ENCODE peak calls at places on chromosomes 13 and 19, in ten cellular contexts. M, V, T, W, X, S, E, J, Q and L are unnamed samples.

GRCh38 chr13:29763426-29764180 is 86.8 kb downstream of the UBL3 start:
- DNase-seq in M (no peak), V (no peak), T (no peak), W (no peak), X (no peak), S (no peak), E (no peak), J (no peak), Q (no peak), L (peak)

GRCh38 chr13:45518525-45519235 is 53.9 kb downstream of the COG3 start:
- DNase-seq in M (no peak), V (no peak), T (no peak), W (no peak), X (no peak), S (no peak), E (no peak), J (peak), Q (no peak), L (peak)

GRCh38 chr13:50392977-50393376 is 377.7 kb downstream of the KCNRG start:
- DNase-seq in M (no peak), V (no peak), T (no peak), W (no peak), X (no peak), S (no peak), E (no peak), J (peak), Q (no peak), L (no peak)

GRCh38 chr13:21106089-21106488 is 44.7 kb upstream of the LATS2 start:
- DNase-seq in M (no peak), V (no peak), T (no peak), W (no peak), X (no peak), S (no peak), E (no peak), J (peak), Q (no peak), L (peak)

GRCh38 chr13:111973186-111974064 is 93.5 kb upstream of the SOX1 start:
- DNase-seq in M (no peak), V (no peak), T (no peak), W (no peak), X (peak), S (no peak), E (no peak), J (no peak), Q (no peak), L (no peak)

GRCh38 chr13:110044521-110045200 is 258.3 kb upstream of the IRS2 start:
- DNase-seq in M (no peak), V (no peak), T (no peak), W (no peak), X (no peak), S (no peak), E (no peak), J (peak), Q (no peak), L (peak)

GRCh38 chr13:106612688-106613087 is 44.8 kb upstream of the ARGLU1 start:
- DNase-seq in M (no peak), V (no peak), T (peak), W (no peak), X (no peak), S (no peak), E (no peak), J (peak), Q (no peak), L (peak)

GRCh38 chr19:48868196-48868886 is at the start of gene PLEKHA4:
- DNase-seq in M (no peak), V (no peak), T (peak), W (peak), X (no peak), S (peak), E (no peak), J (peak), Q (peak), L (peak)

GRCh38 chr19:51025809-51026553 is 435 bp downstream of the KLK11 start:
- DNase-seq in M (no peak), V (no peak), T (no peak), W (no peak), X (no peak), S (no peak), E (no peak), J (no peak), Q (no peak), L (no peak)

GRCh38 chr19:4534836-4535658 is at the start of gene PLIN5:
- DNase-seq in M (peak), V (peak), T (peak), W (peak), X (peak), S (peak), E (peak), J (no peak), Q (peak), L (peak)

GRCh38 chr13:30487075-30487470 is 21.3 kb upstream of the HMGB1 start:
- DNase-seq in M (no peak), V (no peak), T (no peak), W (no peak), X (no peak), S (no peak), E (no peak), J (no peak), Q (no peak), L (no peak)

GRCh38 chr13:110301606-110302131 is 5.3 kb downstream of the COL4A1 start:
- DNase-seq in M (no peak), V (no peak), T (no peak), W (no peak), X (no peak), S (no peak), E (no peak), J (peak), Q (no peak), L (peak)

GRCh38 chr13:107866007-107866665 is 349.2 kb downstream of the LIG4 start:
- DNase-seq in M (no peak), V (peak), T (no peak), W (peak), X (no peak), S (peak), E (no peak), J (peak), Q (peak), L (peak)

GRCh38 chr13:46593403-46593802 is 40.4 kb downstream of the LRCH1 start:
- DNase-seq in M (no peak), V (no peak), T (no peak), W (no peak), X (no peak), S (no peak), E (no peak), J (no peak), Q (no peak), L (no peak)

GRCh38 chr19:46678110-46678732 is 17.2 kb upstream of the DACT3 start:
- DNase-seq in M (no peak), V (no peak), T (no peak), W (peak), X (no peak), S (peak), E (peak), J (no peak), Q (no peak), L (peak)

GRCh38 chr13:88000239-88000638 is 329.1 kb downstream of the SLITRK5 start:
- DNase-seq in M (no peak), V (no peak), T (no peak), W (no peak), X (no peak), S (no peak), E (no peak), J (peak), Q (no peak), L (no peak)

GRCh38 chr19:45364696-45365095 is 5.7 kb downstream of the ERCC2 start:
- DNase-seq in M (no peak), V (no peak), T (no peak), W (peak), X (no peak), S (no peak), E (no peak), J (no peak), Q (no peak), L (no peak)

GRCh38 chr13:39527961-39528720 is 74.9 kb downstream of the LHFPL6 start:
- DNase-seq in M (no peak), V (no peak), T (no peak), W (no peak), X (no peak), S (no peak), E (no peak), J (peak), Q (peak), L (peak)

GRCh38 chr19:30498707-30499106 is 126.5 kb downstream of the ZNF536 start:
- DNase-seq in M (no peak), V (no peak), T (no peak), W (peak), X (no peak), S (peak), E (no peak), J (no peak), Q (peak), L (no peak)

GRCh38 chr13:95784891-95785290 is 108.0 kb downstream of the DNAJC3 start:
- DNase-seq in M (no peak), V (no peak), T (no peak), W (no peak), X (no peak), S (no peak), E (no peak), J (peak), Q (no peak), L (peak)

GRCh38 chr19:7657047-7657779 is 11.6 kb upstream of the RETN start:
- DNase-seq in M (no peak), V (no peak), T (no peak), W (no peak), X (no peak), S (no peak), E (no peak), J (peak), Q (no peak), L (no peak)

GRCh38 chr19:19550454-19550842 is 12.4 kb downstream of the CILP2 start:
- DNase-seq in M (no peak), V (no peak), T (no peak), W (no peak), X (no peak), S (no peak), E (no peak), J (peak), Q (no peak), L (peak)

GRCh38 chr13:20197361-20197834 is 4.7 kb upstream of the GJB2 start:
- DNase-seq in M (no peak), V (no peak), T (no peak), W (peak), X (peak), S (no peak), E (peak), J (peak), Q (no peak), L (peak)

GRCh38 chr19:42443944-42444398 is 1.2 kb upstream of the CXCL17 start:
- DNase-seq in M (no peak), V (no peak), T (no peak), W (no peak), X (no peak), S (no peak), E (no peak), J (no peak), Q (no peak), L (no peak)

GRCh38 chr19:48689438-48689837 is 6.3 kb upstream of the FUT2 start:
- DNase-seq in M (no peak), V (no peak), T (no peak), W (no peak), X (no peak), S (no peak), E (no peak), J (no peak), Q (no peak), L (no peak)